ENCODE peak calls at places on chromosomes 1 and 21, in four cellular contexts. One of them, this sample, is unnamed.

GRCh38 chr1:164787834-164788231 is 228.8 kb downstream of the PBX1 start:
- DNase-seq in adrenal gland: no peak
- DNase-seq in lower leg skin: no peak
- DNase-seq in GM12892: no peak
- DNase-seq in this sample: no peak

GRCh38 chr1:226553594-226554279 is 5.2 kb downstream of the STUM start:
- DNase-seq in GM12892: no peak
- DNase-seq in adrenal gland: no peak
- DNase-seq in lower leg skin: no peak
- DNase-seq in this sample: no peak

GRCh38 chr1:46065405-46065804 is 67.0 kb downstream of the PIK3R3 start:
- DNase-seq in GM12892: no peak
- DNase-seq in adrenal gland: no peak
- DNase-seq in lower leg skin: no peak
- DNase-seq in this sample: peak

GRCh38 chr1:21257431-21258135 is 32.7 kb downstream of the ECE1 start:
- DNase-seq in lower leg skin: no peak
- DNase-seq in adrenal gland: peak
- DNase-seq in GM12892: no peak
- DNase-seq in this sample: no peak

GRCh38 chr21:19031956-19032355 is 628.4 kb upstream of the TMPRSS15 start:
- DNase-seq in lower leg skin: no peak
- DNase-seq in GM12892: no peak
- DNase-seq in adrenal gland: no peak
- DNase-seq in this sample: no peak

GRCh38 chr1:41394405-41394804 is 33.2 kb downstream of the FOXO6 start:
- DNase-seq in adrenal gland: no peak
- DNase-seq in GM12892: no peak
- DNase-seq in lower leg skin: no peak
- DNase-seq in this sample: no peak

GRCh38 chr1:52192024-52192423 is 50.1 kb downstream of the ZFYVE9 start:
- DNase-seq in lower leg skin: no peak
- DNase-seq in adrenal gland: no peak
- DNase-seq in GM12892: no peak
- DNase-seq in this sample: no peak

GRCh38 chr1:111882986-111883560 is 106.4 kb downstream of the KCND3 start:
- DNase-seq in GM12892: no peak
- DNase-seq in adrenal gland: no peak
- DNase-seq in lower leg skin: no peak
- DNase-seq in this sample: no peak

GRCh38 chr1:10704383-10704882 is 92.0 kb downstream of the CASZ1 start:
- DNase-seq in adrenal gland: peak
- DNase-seq in GM12892: no peak
- DNase-seq in lower leg skin: no peak
- DNase-seq in this sample: no peak

GRCh38 chr1:117838911-117839310 is 90.5 kb downstream of the GDAP2 start:
- DNase-seq in adrenal gland: no peak
- DNase-seq in lower leg skin: no peak
- DNase-seq in GM12892: no peak
- DNase-seq in this sample: no peak

GRCh38 chr21:45990741-45991605 is 9.4 kb downstream of the COL6A1 start:
- DNase-seq in adrenal gland: peak
- DNase-seq in GM12892: no peak
- DNase-seq in lower leg skin: peak
- DNase-seq in this sample: no peak

GRCh38 chr1:18927082-18927653 is 24.8 kb upstream of the ALDH4A1 start:
- DNase-seq in lower leg skin: no peak
- DNase-seq in GM12892: no peak
- DNase-seq in adrenal gland: no peak
- DNase-seq in this sample: no peak

GRCh38 chr1:64996541-64997257 is 30.4 kb upstream of the JAK1 start:
- DNase-seq in lower leg skin: no peak
- DNase-seq in GM12892: no peak
- DNase-seq in adrenal gland: no peak
- DNase-seq in this sample: no peak

GRCh38 chr1:71087060-71087459 is 6.2 kb upstream of the ZRANB2 start:
- DNase-seq in GM12892: no peak
- DNase-seq in lower leg skin: no peak
- DNase-seq in adrenal gland: no peak
- DNase-seq in this sample: no peak

GRCh38 chr1:90717356-90717664 is 208 bp upstream of the BARHL2 start:
- DNase-seq in GM12892: no peak
- DNase-seq in lower leg skin: no peak
- DNase-seq in adrenal gland: no peak
- DNase-seq in this sample: no peak

GRCh38 chr21:45306832-45307571 is 19.3 kb upstream of the POFUT2 start:
- DNase-seq in adrenal gland: peak
- DNase-seq in lower leg skin: no peak
- DNase-seq in GM12892: no peak
- DNase-seq in this sample: no peak

GRCh38 chr1:234613128-234613875 is 3.3 kb upstream of the IRF2BP2 start:
- DNase-seq in lower leg skin: no peak
- DNase-seq in adrenal gland: no peak
- DNase-seq in GM12892: no peak
- DNase-seq in this sample: peak

GRCh38 chr1:177505905-177506590 is 335.3 kb downstream of the BRINP2 start:
- DNase-seq in lower leg skin: no peak
- DNase-seq in adrenal gland: no peak
- DNase-seq in GM12892: no peak
- DNase-seq in this sample: no peak

GRCh38 chr1:17260264-17260663 is 11.4 kb downstream of the PADI3 start:
- DNase-seq in adrenal gland: no peak
- DNase-seq in GM12892: no peak
- DNase-seq in lower leg skin: no peak
- DNase-seq in this sample: no peak

GRCh38 chr1:63281753-63282152 is 40.6 kb upstream of the FOXD3 start:
- DNase-seq in lower leg skin: no peak
- DNase-seq in adrenal gland: no peak
- DNase-seq in GM12892: no peak
- DNase-seq in this sample: no peak

GRCh38 chr1:230243146-230243545 is 176.1 kb downstream of the GALNT2 start:
- DNase-seq in GM12892: no peak
- DNase-seq in lower leg skin: no peak
- DNase-seq in adrenal gland: no peak
- DNase-seq in this sample: no peak

GRCh38 chr1:174786760-174787159 is 213.0 kb upstream of the CACYBP start:
- DNase-seq in adrenal gland: no peak
- DNase-seq in GM12892: peak
- DNase-seq in lower leg skin: no peak
- DNase-seq in this sample: no peak

GRCh38 chr1:21922103-21923014 is 14.8 kb downstream of the HSPG2 start:
- DNase-seq in lower leg skin: no peak
- DNase-seq in adrenal gland: no peak
- DNase-seq in GM12892: no peak
- DNase-seq in this sample: no peak

GRCh38 chr1:198068280-198068679 is 88.5 kb upstream of the NEK7 start:
- DNase-seq in GM12892: no peak
- DNase-seq in lower leg skin: no peak
- DNase-seq in adrenal gland: no peak
- DNase-seq in this sample: no peak

GRCh38 chr1:85581138-85581801 is 709 bp downstream of the CCN1 start:
- DNase-seq in GM12892: peak
- DNase-seq in adrenal gland: peak
- DNase-seq in lower leg skin: no peak
- DNase-seq in this sample: peak

GRCh38 chr1:58781541-58782307 is 2.1 kb downstream of the JUN start:
- DNase-seq in GM12892: no peak
- DNase-seq in adrenal gland: peak
- DNase-seq in lower leg skin: peak
- DNase-seq in this sample: peak

GRCh38 chr1:58779059-58779754 is 4.6 kb downstream of the JUN start:
- DNase-seq in adrenal gland: no peak
- DNase-seq in GM12892: no peak
- DNase-seq in lower leg skin: no peak
- DNase-seq in this sample: no peak

GRCh38 chr1:58780586-58781452 is 3.0 kb downstream of the JUN start:
- DNase-seq in GM12892: no peak
- DNase-seq in adrenal gland: peak
- DNase-seq in lower leg skin: no peak
- DNase-seq in this sample: peak

GRCh38 chr1:58778593-58778992 is 5.3 kb downstream of the JUN start:
- DNase-seq in lower leg skin: no peak
- DNase-seq in adrenal gland: no peak
- DNase-seq in GM12892: no peak
- DNase-seq in this sample: no peak

GRCh38 chr1:58779837-58780585 is 3.8 kb downstream of the JUN start:
- DNase-seq in lower leg skin: peak
- DNase-seq in adrenal gland: peak
- DNase-seq in GM12892: no peak
- DNase-seq in this sample: peak
- TF ChIP-seq POLR2A in lower leg skin: no peak
- TF ChIP-seq POLR2A in adrenal gland: peak
- TF ChIP-seq POLR2A in GM12892: peak
- TF ChIP-seq POLR2A in this sample: no peak

DNA sequence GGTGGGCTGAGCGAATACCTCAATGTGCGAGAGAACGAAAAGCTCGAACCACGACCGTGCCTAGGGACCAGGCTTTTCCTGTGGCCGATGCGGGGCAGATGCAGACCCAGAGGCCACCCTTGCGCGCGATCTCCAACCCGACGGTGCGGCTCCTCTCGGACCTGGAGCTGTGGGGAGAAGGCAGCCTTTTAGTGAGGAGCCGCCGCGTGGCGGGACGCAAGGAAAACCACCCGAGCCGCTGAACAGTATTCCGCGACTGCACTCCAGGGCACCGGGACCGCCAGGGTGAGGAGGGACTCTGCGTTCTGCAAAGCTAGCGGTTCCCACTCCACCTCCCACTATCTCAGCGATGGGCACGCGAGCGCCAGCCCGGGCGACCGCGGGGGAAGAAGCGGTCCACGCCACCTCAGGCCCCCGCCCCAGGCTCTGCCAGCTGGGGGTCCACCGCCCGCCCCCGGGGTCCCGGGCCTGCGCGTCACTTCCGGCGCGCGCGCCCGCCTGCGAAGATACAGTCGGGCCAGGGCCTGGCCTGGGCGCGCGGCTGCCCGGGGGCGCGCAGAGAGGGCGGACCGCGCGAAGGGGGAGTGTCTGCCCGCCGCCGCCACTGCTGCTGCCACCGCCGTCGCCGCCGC is 66.5 kb upstream of the PRKACB start:
- DNase-seq in lower leg skin: peak
- DNase-seq in adrenal gland: peak
- DNase-seq in GM12892: peak
- DNase-seq in this sample: peak
- TF ChIP-seq POLR2A in lower leg skin: no peak
- TF ChIP-seq POLR2A in adrenal gland: no peak
- TF ChIP-seq POLR2A in GM12892: peak
- TF ChIP-seq POLR2A in this sample: peak

GRCh38 chr1:220094016-220094911 is at the start of gene IARS2:
- DNase-seq in GM12892: peak
- DNase-seq in adrenal gland: peak
- DNase-seq in lower leg skin: peak
- DNase-seq in this sample: peak
- TF ChIP-seq POLR2A in GM12892: peak
- TF ChIP-seq POLR2A in adrenal gland: no peak
- TF ChIP-seq POLR2A in lower leg skin: no peak
- TF ChIP-seq POLR2A in this sample: peak

GRCh38 chr1:216961516-216961915 is 238.3 kb upstream of the ESRRG start:
- DNase-seq in GM12892: no peak
- DNase-seq in lower leg skin: no peak
- DNase-seq in adrenal gland: no peak
- DNase-seq in this sample: no peak
- TF ChIP-seq POLR2A in GM12892: no peak
- TF ChIP-seq POLR2A in lower leg skin: no peak
- TF ChIP-seq POLR2A in adrenal gland: no peak
- TF ChIP-seq POLR2A in this sample: no peak

GRCh38 chr1:161161652-161162051 is 2.4 kb downstream of the USP21 start:
- DNase-seq in adrenal gland: no peak
- DNase-seq in lower leg skin: no peak
- DNase-seq in GM12892: no peak
- DNase-seq in this sample: no peak

GRCh38 chr1:161160763-161161162 is 1.5 kb downstream of the USP21 start:
- DNase-seq in adrenal gland: no peak
- DNase-seq in lower leg skin: no peak
- DNase-seq in GM12892: no peak
- DNase-seq in this sample: no peak

GRCh38 chr1:161163793-161164192 is 2.4 kb upstream of the PPOX start:
- DNase-seq in adrenal gland: no peak
- DNase-seq in GM12892: no peak
- DNase-seq in lower leg skin: no peak
- DNase-seq in this sample: no peak

GRCh38 chr1:161162806-161163205 is 3.4 kb upstream of the PPOX start:
- DNase-seq in GM12892: no peak
- DNase-seq in lower leg skin: no peak
- DNase-seq in adrenal gland: no peak
- DNase-seq in this sample: no peak

GRCh38 chr1:161162052-161162451 is 2.8 kb downstream of the USP21 start:
- DNase-seq in lower leg skin: no peak
- DNase-seq in adrenal gland: no peak
- DNase-seq in GM12892: no peak
- DNase-seq in this sample: no peak
- TF ChIP-seq POLR2A in lower leg skin: no peak
- TF ChIP-seq POLR2A in adrenal gland: no peak
- TF ChIP-seq POLR2A in GM12892: no peak
- TF ChIP-seq POLR2A in this sample: no peak

GRCh38 chr1:180167721-180168467 is 13.2 kb downstream of the QSOX1 start:
- DNase-seq in lower leg skin: peak
- DNase-seq in adrenal gland: peak
- DNase-seq in GM12892: no peak
- DNase-seq in this sample: no peak
- TF ChIP-seq POLR2A in lower leg skin: no peak
- TF ChIP-seq POLR2A in adrenal gland: no peak
- TF ChIP-seq POLR2A in GM12892: no peak
- TF ChIP-seq POLR2A in this sample: no peak